ENCODE peak calls at places on chromosomes 11 and 22, in four cellular contexts. Q, F, N and Y are unnamed samples.

GRCh38 chr22:48824673-48825651 is 1002.7 kb downstream of the BRD1 start:
- DNase-seq in Q (no peak), F (no peak), N (no peak), Y (no peak)

GRCh38 chr11:5103066-5103465 is 33.7 kb downstream of the OR52E1 start:
- DNase-seq in Q (no peak), F (no peak), N (no peak), Y (no peak)

GRCh38 chr11:115941481-115941993 is 437.3 kb upstream of the CADM1 start:
- DNase-seq in Q (no peak), F (peak), N (no peak), Y (peak)

GRCh38 chr11:114084414-114084813 is 24.9 kb downstream of the ZBTB16 start:
- DNase-seq in Q (no peak), F (no peak), N (no peak), Y (no peak)

GRCh38 chr22:17159504-17159951 is 451 bp upstream of the HDHD5 start:
- DNase-seq in Q (peak), F (peak), N (peak), Y (peak)

GRCh38 chr11:46983598-46983997 is 47.0 kb downstream of the CSTPP1 start:
- DNase-seq in Q (no peak), F (no peak), N (no peak), Y (no peak)

GRCh38 chr22:38196791-38197429 is 4.9 kb upstream of the MAFF start:
- DNase-seq in Q (no peak), F (no peak), N (no peak), Y (no peak)

GRCh38 chr11:121153472-121153871 is 52.4 kb downstream of the TECTA start:
- DNase-seq in Q (peak), F (no peak), N (no peak), Y (no peak)

GRCh38 chr11:27040302-27041115 is at the start of gene BBOX1:
- DNase-seq in Q (no peak), F (no peak), N (peak), Y (no peak)

GRCh38 chr11:2770556-2771301 is 70.9 kb upstream of the KCNQ1OT1 start:
- DNase-seq in Q (peak), F (no peak), N (no peak), Y (no peak)

GRCh38 chr11:693887-694562 is 997 bp downstream of the DEAF1 start:
- DNase-seq in Q (no peak), F (no peak), N (no peak), Y (no peak)

GRCh38 chr11:707817-708420 is 1.9 kb downstream of the EPS8L2 start:
- DNase-seq in Q (peak), F (no peak), N (no peak), Y (no peak)

GRCh38 chr11:12046636-12047236 is 38.3 kb upstream of the DKK3 start:
- DNase-seq in Q (no peak), F (no peak), N (no peak), Y (no peak)
- H3K4me3 ChIP-seq in Q (no peak), F (no peak), N (no peak), Y (no peak)

GRCh38 chr22:34236527-34236926 is 316.3 kb upstream of the LARGE1 start:
- DNase-seq in Q (no peak), F (peak), N (no peak), Y (no peak)
- TF ChIP-seq CTCF in Q (no peak), F (no peak), N (no peak), Y (no peak)

GRCh38 chr11:34342008-34342533 is 15.7 kb downstream of the ABTB2 start:
- DNase-seq in Q (peak), F (peak), N (no peak), Y (peak)
- H3K4me3 ChIP-seq in Q (no peak), F (no peak), N (no peak), Y (no peak)

GRCh38 chr22:23155143-23155542 is 9.9 kb downstream of the RAB36 start:
- DNase-seq in Q (no peak), F (no peak), N (no peak), Y (no peak)

GRCh38 chr22:23155831-23156230 is 10.6 kb downstream of the RAB36 start:
- DNase-seq in Q (no peak), F (no peak), N (no peak), Y (no peak)

GRCh38 chr22:23157560-23158515 is 12.6 kb downstream of the RAB36 start:
- DNase-seq in Q (no peak), F (no peak), N (no peak), Y (no peak)

GRCh38 chr22:23154461-23154860 is 9.2 kb downstream of the RAB36 start:
- DNase-seq in Q (no peak), F (no peak), N (no peak), Y (no peak)

GRCh38 chr22:23156286-23156685 is 11.0 kb downstream of the RAB36 start:
- DNase-seq in Q (no peak), F (no peak), N (no peak), Y (no peak)
- TF ChIP-seq CTCF in Q (no peak), F (no peak), N (peak), Y (no peak)

GRCh38 chr11:131802416-131802815 is 432.0 kb downstream of the NTM start:
- DNase-seq in Q (no peak), F (no peak), N (no peak), Y (no peak)
- H3K4me3 ChIP-seq in Q (no peak), F (no peak), N (no peak), Y (no peak)

GRCh38 chr11:134243913-134244312 is 9.2 kb downstream of the THYN1 start:
- DNase-seq in Q (no peak), F (no peak), N (no peak), Y (no peak)

GRCh38 chr11:134246100-134246499 is 7.1 kb downstream of the THYN1 start:
- DNase-seq in Q (no peak), F (no peak), N (no peak), Y (no peak)

GRCh38 chr11:134246678-134247077 is 6.5 kb downstream of the THYN1 start:
- DNase-seq in Q (no peak), F (no peak), N (no peak), Y (no peak)

GRCh38 chr11:134245434-134245833 is 7.7 kb downstream of the THYN1 start:
- DNase-seq in Q (no peak), F (no peak), N (no peak), Y (no peak)

DNA sequence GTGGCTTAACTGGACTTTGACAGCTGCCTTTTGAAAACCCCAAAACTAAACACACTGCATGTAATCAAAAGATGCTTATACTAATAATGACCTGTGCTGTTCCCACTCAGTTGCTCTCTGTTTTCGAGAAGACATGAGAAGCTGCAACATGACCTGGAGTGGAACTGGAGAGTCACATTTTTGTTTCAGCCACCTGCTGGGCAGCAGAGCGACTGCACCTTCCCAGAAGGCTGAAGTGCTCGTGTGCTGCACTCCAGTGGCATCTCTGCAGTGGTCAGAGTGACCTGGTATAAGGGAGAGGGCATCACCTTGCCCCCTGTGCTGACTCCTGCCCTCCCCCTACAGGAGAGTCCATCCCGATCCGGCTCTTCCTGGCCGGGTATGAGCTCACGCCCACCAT is 8.6 kb downstream of the THYN1 start:
- DNase-seq in Q (peak), F (no peak), N (peak), Y (peak)
- TF ChIP-seq CTCF in Q (peak), F (peak), N (peak), Y (peak)

GRCh38 chr11:67668191-67668551 is 6.3 kb downstream of the ALDH3B2 start:
- DNase-seq in Q (no peak), F (no peak), N (no peak), Y (no peak)
- H3K4me3 ChIP-seq in Q (no peak), F (no peak), N (no peak), Y (no peak)

GRCh38 chr11:55707029-55707428 is 45.0 kb downstream of the OR4C6 start:
- DNase-seq in Q (peak), F (no peak), N (no peak), Y (peak)
- TF ChIP-seq CTCF in Q (peak), F (peak), N (peak), Y (peak)